ENCODE peak calls at places on chromosomes 13 and 19, in six cellular contexts. One of them, this sample, is unnamed.

GRCh38 chr13:67620665-67621064 is 390.5 kb upstream of the PCDH9 start:
- DNase-seq in head of caudate nucleus: no peak
- DNase-seq in small intestine: no peak
- DNase-seq in uterus: no peak
- DNase-seq in omental fat pad: no peak
- DNase-seq in neural crest cell: no peak
- DNase-seq in this sample: no peak

GRCh38 chr19:2145831-2146241 is 5.5 kb downstream of the AP3D1 start:
- DNase-seq in small intestine: no peak
- DNase-seq in neural crest cell: no peak
- DNase-seq in omental fat pad: no peak
- DNase-seq in head of caudate nucleus: no peak
- DNase-seq in uterus: no peak
- DNase-seq in this sample: no peak

GRCh38 chr19:55693336-55693974 is 18.4 kb downstream of the EPN1 start:
- DNase-seq in omental fat pad: no peak
- DNase-seq in head of caudate nucleus: peak
- DNase-seq in uterus: no peak
- DNase-seq in small intestine: no peak
- DNase-seq in neural crest cell: no peak
- DNase-seq in this sample: no peak

GRCh38 chr13:107812013-107812412 is 403.3 kb downstream of the LIG4 start:
- DNase-seq in small intestine: no peak
- DNase-seq in head of caudate nucleus: no peak
- DNase-seq in omental fat pad: no peak
- DNase-seq in neural crest cell: no peak
- DNase-seq in uterus: no peak
- DNase-seq in this sample: no peak

GRCh38 chr13:51539887-51540286 is 44.4 kb upstream of the WDFY2 start:
- DNase-seq in uterus: no peak
- DNase-seq in omental fat pad: no peak
- DNase-seq in head of caudate nucleus: no peak
- DNase-seq in neural crest cell: no peak
- DNase-seq in small intestine: no peak
- DNase-seq in this sample: no peak

GRCh38 chr19:38650180-38650775 is 2.8 kb downstream of the ACTN4 start:
- DNase-seq in uterus: no peak
- DNase-seq in neural crest cell: no peak
- DNase-seq in small intestine: peak
- DNase-seq in omental fat pad: no peak
- DNase-seq in head of caudate nucleus: no peak
- DNase-seq in this sample: peak

GRCh38 chr13:32165791-32166190 is 134.2 kb downstream of the FRY start:
- DNase-seq in head of caudate nucleus: peak
- DNase-seq in uterus: no peak
- DNase-seq in omental fat pad: no peak
- DNase-seq in neural crest cell: no peak
- DNase-seq in small intestine: no peak
- DNase-seq in this sample: no peak

GRCh38 chr19:40762754-40763153 is 11.8 kb downstream of the SNRPA start:
- DNase-seq in small intestine: no peak
- DNase-seq in neural crest cell: no peak
- DNase-seq in uterus: no peak
- DNase-seq in head of caudate nucleus: peak
- DNase-seq in omental fat pad: no peak
- DNase-seq in this sample: no peak

GRCh38 chr13:39876258-39876657 is 220.8 kb downstream of the COG6 start:
- DNase-seq in uterus: no peak
- DNase-seq in neural crest cell: no peak
- DNase-seq in small intestine: no peak
- DNase-seq in omental fat pad: no peak
- DNase-seq in head of caudate nucleus: no peak
- DNase-seq in this sample: no peak

GRCh38 chr13:91126806-91127205 is 220.7 kb upstream of the MIR17HG start:
- DNase-seq in uterus: no peak
- DNase-seq in head of caudate nucleus: no peak
- DNase-seq in small intestine: no peak
- DNase-seq in omental fat pad: no peak
- DNase-seq in neural crest cell: no peak
- DNase-seq in this sample: no peak

GRCh38 chr13:101795025-101795424 is 342.6 kb downstream of the ITGBL1 start:
- DNase-seq in small intestine: no peak
- DNase-seq in uterus: no peak
- DNase-seq in omental fat pad: no peak
- DNase-seq in neural crest cell: no peak
- DNase-seq in head of caudate nucleus: no peak
- DNase-seq in this sample: no peak

GRCh38 chr19:4830768-4831265 is 695 bp downstream of the TICAM1 start:
- DNase-seq in head of caudate nucleus: no peak
- DNase-seq in uterus: no peak
- DNase-seq in omental fat pad: no peak
- DNase-seq in neural crest cell: no peak
- DNase-seq in small intestine: peak
- DNase-seq in this sample: no peak

GRCh38 chr13:108200781-108201398 is 14.4 kb downstream of the LIG4 start:
- DNase-seq in neural crest cell: no peak
- DNase-seq in small intestine: no peak
- DNase-seq in head of caudate nucleus: no peak
- DNase-seq in uterus: no peak
- DNase-seq in omental fat pad: no peak
- DNase-seq in this sample: no peak

GRCh38 chr13:113157206-113157928 is 1.1 kb upstream of the PROZ start:
- DNase-seq in head of caudate nucleus: no peak
- DNase-seq in small intestine: no peak
- DNase-seq in neural crest cell: no peak
- DNase-seq in omental fat pad: no peak
- DNase-seq in uterus: no peak
- DNase-seq in this sample: no peak

GRCh38 chr19:21101511-21102242 is 19.7 kb downstream of the ZNF714 start:
- DNase-seq in uterus: no peak
- DNase-seq in omental fat pad: no peak
- DNase-seq in small intestine: no peak
- DNase-seq in neural crest cell: no peak
- DNase-seq in head of caudate nucleus: no peak
- DNase-seq in this sample: no peak

GRCh38 chr13:27508802-27509201 is 58.4 kb upstream of the MTIF3 start:
- DNase-seq in uterus: no peak
- DNase-seq in omental fat pad: no peak
- DNase-seq in head of caudate nucleus: no peak
- DNase-seq in small intestine: no peak
- DNase-seq in neural crest cell: no peak
- DNase-seq in this sample: no peak

GRCh38 chr13:109036091-109036490 is 406.7 kb downstream of the MYO16 start:
- DNase-seq in small intestine: no peak
- DNase-seq in neural crest cell: no peak
- DNase-seq in uterus: no peak
- DNase-seq in head of caudate nucleus: no peak
- DNase-seq in omental fat pad: no peak
- DNase-seq in this sample: no peak

GRCh38 chr19:9801976-9802375 is 16.9 kb downstream of the FBXL12 start:
- DNase-seq in uterus: no peak
- DNase-seq in omental fat pad: no peak
- DNase-seq in neural crest cell: no peak
- DNase-seq in head of caudate nucleus: no peak
- DNase-seq in small intestine: no peak
- DNase-seq in this sample: no peak

GRCh38 chr19:18762125-18763023 is 28.7 kb downstream of the COMP start:
- DNase-seq in head of caudate nucleus: no peak
- DNase-seq in neural crest cell: no peak
- DNase-seq in uterus: peak
- DNase-seq in omental fat pad: no peak
- DNase-seq in small intestine: peak
- DNase-seq in this sample: no peak

GRCh38 chr19:6232567-6232966 is 47.2 kb downstream of the MLLT1 start:
- DNase-seq in neural crest cell: no peak
- DNase-seq in head of caudate nucleus: no peak
- DNase-seq in uterus: peak
- DNase-seq in omental fat pad: no peak
- DNase-seq in small intestine: no peak
- DNase-seq in this sample: no peak

GRCh38 chr13:101434486-101434885 is 18.0 kb upstream of the ITGBL1 start:
- DNase-seq in neural crest cell: no peak
- DNase-seq in head of caudate nucleus: no peak
- DNase-seq in small intestine: no peak
- DNase-seq in uterus: no peak
- DNase-seq in omental fat pad: no peak
- DNase-seq in this sample: no peak

GRCh38 chr19:49129238-49129583 is 9.9 kb downstream of the PPFIA3 start:
- DNase-seq in uterus: no peak
- DNase-seq in omental fat pad: no peak
- DNase-seq in head of caudate nucleus: no peak
- DNase-seq in small intestine: no peak
- DNase-seq in neural crest cell: no peak
- DNase-seq in this sample: no peak

GRCh38 chr19:48342841-48343540 is 17.6 kb downstream of the EMP3 start:
- DNase-seq in uterus: no peak
- DNase-seq in head of caudate nucleus: no peak
- DNase-seq in omental fat pad: no peak
- DNase-seq in small intestine: no peak
- DNase-seq in neural crest cell: no peak
- DNase-seq in this sample: no peak

GRCh38 chr19:5232798-5233505 is 107.7 kb downstream of the PTPRS start:
- DNase-seq in neural crest cell: no peak
- DNase-seq in small intestine: no peak
- DNase-seq in head of caudate nucleus: no peak
- DNase-seq in uterus: no peak
- DNase-seq in omental fat pad: no peak
- DNase-seq in this sample: peak

GRCh38 chr19:32330149-32330548 is 15.3 kb upstream of the ZNF507 start:
- DNase-seq in neural crest cell: no peak
- DNase-seq in omental fat pad: no peak
- DNase-seq in small intestine: no peak
- DNase-seq in head of caudate nucleus: no peak
- DNase-seq in uterus: no peak
- DNase-seq in this sample: no peak

GRCh38 chr19:38506375-38506722 is 72.9 kb downstream of the RYR1 start:
- DNase-seq in head of caudate nucleus: no peak
- DNase-seq in neural crest cell: no peak
- DNase-seq in uterus: no peak
- DNase-seq in small intestine: no peak
- DNase-seq in omental fat pad: no peak
- DNase-seq in this sample: no peak

GRCh38 chr19:16376649-16377048 is 52.0 kb downstream of the KLF2 start:
- DNase-seq in neural crest cell: peak
- DNase-seq in small intestine: no peak
- DNase-seq in uterus: no peak
- DNase-seq in omental fat pad: no peak
- DNase-seq in head of caudate nucleus: no peak
- DNase-seq in this sample: peak

GRCh38 chr19:355134-355533 is 10.5 kb upstream of the MIER2 start:
- DNase-seq in neural crest cell: no peak
- DNase-seq in omental fat pad: no peak
- DNase-seq in head of caudate nucleus: no peak
- DNase-seq in uterus: no peak
- DNase-seq in small intestine: no peak
- DNase-seq in this sample: no peak

GRCh38 chr19:55446060-55446459 is 3.0 kb upstream of the SHISA7 start:
- DNase-seq in neural crest cell: no peak
- DNase-seq in head of caudate nucleus: no peak
- DNase-seq in omental fat pad: no peak
- DNase-seq in uterus: no peak
- DNase-seq in small intestine: no peak
- DNase-seq in this sample: no peak

GRCh38 chr13:80721689-80722088 is 380.8 kb upstream of the SPRY2 start:
- DNase-seq in head of caudate nucleus: no peak
- DNase-seq in small intestine: no peak
- DNase-seq in omental fat pad: no peak
- DNase-seq in uterus: no peak
- DNase-seq in neural crest cell: no peak
- DNase-seq in this sample: no peak

GRCh38 chr13:25738797-25739196 is 313.0 kb downstream of the SHISA2 start:
- DNase-seq in small intestine: no peak
- DNase-seq in head of caudate nucleus: no peak
- DNase-seq in omental fat pad: no peak
- DNase-seq in neural crest cell: no peak
- DNase-seq in uterus: no peak
- DNase-seq in this sample: no peak

GRCh38 chr13:77574076-77574475 is 38.6 kb downstream of the SCEL start:
- DNase-seq in neural crest cell: no peak
- DNase-seq in uterus: no peak
- DNase-seq in head of caudate nucleus: peak
- DNase-seq in small intestine: no peak
- DNase-seq in omental fat pad: no peak
- DNase-seq in this sample: no peak

GRCh38 chr13:50707533-50708096 is 135.9 kb downstream of the DLEU7 start:
- DNase-seq in neural crest cell: no peak
- DNase-seq in head of caudate nucleus: no peak
- DNase-seq in uterus: no peak
- DNase-seq in omental fat pad: no peak
- DNase-seq in small intestine: no peak
- DNase-seq in this sample: no peak